ENCODE peak calls at places on chromosomes 12 and 14, in eight cellular contexts. Q is A549, L is OCI-LY7, P is IMR-90, Y is astrocyte, F is GM23248, T is fibroblast of lung, X is SK-N-SH. K is an unnamed sample.

GRCh38 chr12:120783197-120783596 is 57.6 kb downstream of the ACADS start:
- DNase-seq in F (peak; percentile 69), L (no peak), X (no peak), P (peak; percentile 87), T (peak; percentile 46), Y (peak; percentile 67), Q (no peak), K (no peak)

GRCh38 chr12:11711675-11712327 is 62.3 kb downstream of the ETV6 start:
- DNase-seq in Y (peak; percentile 51), P (peak; percentile 67), L (no peak), T (peak; percentile 41), Q (no peak), F (peak; percentile 79), X (no peak), K (no peak)

GRCh38 chr14:50045039-50045711 is 71.2 kb downstream of the VCPKMT start:
- DNase-seq in T (peak; percentile 88), X (peak; percentile 32), Q (peak; percentile 59), L (peak; percentile 77), F (peak; percentile 90), P (peak; percentile 88), Y (peak; percentile 81), K (peak; percentile 94)

GRCh38 chr12:56082967-56083366 is 3.0 kb downstream of the ERBB3 start:
- DNase-seq in F (no peak), P (no peak), T (no peak), Y (no peak), X (no peak), Q (no peak), L (no peak), K (peak; percentile 73)

GRCh38 chr12:10722905-10723866 is at the start of gene YBX3:
- DNase-seq in F (peak; percentile 89), L (peak; percentile 77), X (peak; percentile 14), P (peak; percentile 75), Q (peak; percentile 88), Y (peak; percentile 67), T (peak; percentile 88), K (peak; percentile 96)

GRCh38 chr14:25274529-25274928 is 224.6 kb upstream of the STXBP6 start:
- DNase-seq in X (no peak), Q (no peak), L (no peak), T (no peak), F (no peak), Y (no peak), P (no peak), K (no peak)

GRCh38 chr12:95882080-95882479 is 23.3 kb downstream of the SNRPF start:
- DNase-seq in Y (peak; percentile 42), F (peak; percentile 83), P (peak; percentile 34), T (no peak), X (no peak), Q (no peak), L (no peak), K (no peak)

GRCh38 chr12:109625131-109625559 is 51.6 kb downstream of the MVK start:
- DNase-seq in F (peak; percentile 80), Q (peak; percentile 64), P (peak; percentile 20), Y (peak; percentile 19), T (no peak), X (peak; percentile 85), L (no peak), K (peak; percentile 95)

GRCh38 chr12:34400423-34400881 is 378.2 kb downstream of the ALG10 start:
- DNase-seq in X (peak; percentile 1), F (no peak), Q (no peak), Y (no peak), T (no peak), L (no peak), P (no peak), K (peak; percentile 17)

GRCh38 chr12:46383654-46384450 is 11.3 kb upstream of the SLC38A2 start:
- DNase-seq in Q (peak; percentile 93), F (peak; percentile 96), P (peak; percentile 97), X (no peak), T (peak; percentile 98), Y (peak; percentile 90), L (peak; percentile 37), K (peak; percentile 79)

GRCh38 chr12:82407481-82407880 is 49.2 kb downstream of the METTL25 start:
- DNase-seq in T (no peak), L (no peak), Q (no peak), Y (no peak), X (no peak), F (no peak), P (no peak), K (no peak)

GRCh38 chr12:68264864-68265256 is 11.5 kb upstream of the IL22 start:
- DNase-seq in T (peak; percentile 53), Y (peak; percentile 84), X (no peak), F (peak; percentile 82), P (peak; percentile 84), Q (no peak), L (no peak), K (no peak)

GRCh38 chr12:76909290-76909689 is 30.5 kb upstream of the CSRP2 start:
- DNase-seq in L (no peak), T (peak; percentile 18), Y (no peak), Q (no peak), F (no peak), X (no peak), P (no peak), K (no peak)

GRCh38 chr14:70638416-70638815 is 3.3 kb upstream of the TTC9 start:
- DNase-seq in Q (no peak), X (no peak), F (no peak), L (no peak), T (no peak), Y (no peak), P (no peak), K (no peak)

GRCh38 chr14:101561145-101561896 is at the start of gene DIO3:
- DNase-seq in L (no peak), Q (no peak), P (no peak), T (peak; percentile 48), F (peak; percentile 13), Y (peak; percentile 11), X (peak; percentile 72), K (peak; percentile 87)

GRCh38 chr12:51505363-51505762 is 80.7 kb downstream of the SLC4A8 start:
- DNase-seq in Q (no peak), T (no peak), X (no peak), L (no peak), F (no peak), P (peak; percentile 10), Y (no peak), K (no peak)

GRCh38 chr14:65101631-65102440 is 481 bp downstream of the MAX start:
- DNase-seq in F (peak; percentile 41), P (no peak), X (peak; percentile 57), Q (no peak), L (peak; percentile 39), T (no peak), Y (no peak), K (no peak)

GRCh38 chr14:89058707-89059106 is 234.3 kb downstream of the TTC8 start:
- DNase-seq in X (no peak), Y (no peak), P (peak; percentile 4), Q (no peak), F (no peak), T (peak; percentile 1), L (no peak), K (no peak)

GRCh38 chr12:111766608-111767361 is at the start of gene ALDH2:
- DNase-seq in X (peak; percentile 99), F (peak; percentile 61), L (peak; percentile 69), Y (peak; percentile 25), P (peak; percentile 43), Q (peak; percentile 57), T (peak; percentile 61), K (peak; percentile 95)

GRCh38 chr14:34060747-34061050 is 109.8 kb upstream of the EGLN3 start:
- DNase-seq in Q (no peak), L (no peak), X (no peak), Y (no peak), F (no peak), T (no peak), P (no peak), K (no peak)

GRCh38 chr14:88614218-88614907 is 51.5 kb downstream of the ZC3H14 start:
- DNase-seq in F (peak; percentile 71), L (no peak), P (peak; percentile 81), Q (no peak), Y (peak; percentile 82), T (peak; percentile 77), X (no peak), K (no peak)

GRCh38 chr14:66979083-66979974 is 209.9 kb upstream of the GARIN2 start:
- DNase-seq in P (no peak), Q (no peak), T (no peak), X (no peak), F (no peak), Y (no peak), L (no peak), K (no peak)

GRCh38 chr12:81161680-81162079 is 83.8 kb downstream of the ACSS3 start:
- DNase-seq in Q (no peak), L (no peak), F (no peak), P (no peak), T (no peak), X (no peak), Y (no peak), K (no peak)

GRCh38 chr12:62873116-62873825 is 61.7 kb downstream of the PPM1H start:
- DNase-seq in Q (no peak), P (no peak), L (no peak), F (no peak), T (no peak), X (no peak), Y (no peak), K (no peak)
- H3K4me2 ChIP-seq in Q (no peak overlapping the region), P (no peak overlapping the region), L (no peak overlapping the region), F (no peak overlapping the region), T (no peak overlapping the region), X (no peak overlapping the region), Y (no peak overlapping the region), K (no peak overlapping the region)

GRCh38 chr12:132873724-132874123 is 13.7 kb downstream of the CHFR start:
- DNase-seq in X (no peak), Y (no peak), F (no peak), Q (no peak), L (no peak), T (no peak), P (no peak), K (peak; percentile 49)
- H3K4me2 ChIP-seq in X (no peak overlapping the region), Y (no peak overlapping the region), F (no peak overlapping the region), Q (no peak overlapping the region), L (no peak overlapping the region), T (no peak overlapping the region), P (no peak overlapping the region), K (no peak overlapping the region)

GRCh38 chr14:58072288-58073071 is 79.5 kb downstream of the ARMH4 start:
- DNase-seq in F (peak; percentile 78), T (peak; percentile 78), X (peak; percentile 46), P (peak; percentile 74), Y (peak; percentile 49), L (peak; percentile 57), Q (peak; percentile 72), K (peak; percentile 58)
- H3K4me2 ChIP-seq in F (peak overlapping the region; percentile 62), T (no peak overlapping the region), X (peak overlapping the region; percentile 65), P (no peak overlapping the region), Y (peak overlapping the region; percentile 50), L (no peak overlapping the region), Q (peak overlapping the region; percentile 92), K (peak overlapping the region; percentile 57)

GRCh38 chr12:4141344-4142270 is 132.0 kb upstream of the CCND2 start:
- DNase-seq in L (no peak), Y (no peak), T (no peak), F (no peak), Q (no peak), X (no peak), P (no peak), K (no peak)

GRCh38 chr12:4138051-4138450 is 135.5 kb upstream of the CCND2 start:
- DNase-seq in F (no peak), Y (no peak), P (no peak), Q (no peak), T (no peak), X (no peak), L (no peak), K (no peak)

GRCh38 chr12:4139191-4139590 is 134.4 kb upstream of the CCND2 start:
- DNase-seq in Q (no peak), F (no peak), L (no peak), Y (no peak), T (no peak), P (no peak), X (no peak), K (no peak)

GRCh38 chr12:4143909-4144308 is 129.7 kb upstream of the CCND2 start:
- DNase-seq in L (peak; percentile 58), F (no peak), X (no peak), Q (peak; percentile 43), T (no peak), P (no peak), Y (no peak), K (no peak)

GRCh38 chr12:4140607-4141301 is 132.8 kb upstream of the CCND2 start:
- DNase-seq in F (no peak), X (no peak), Q (no peak), L (no peak), T (no peak), P (no peak), Y (no peak), K (no peak)
- H3K4me2 ChIP-seq in F (no peak overlapping the region), X (no peak overlapping the region), Q (no peak overlapping the region), L (no peak overlapping the region), T (no peak overlapping the region), P (no peak overlapping the region), Y (no peak overlapping the region), K (no peak overlapping the region)

K was measured in osteoblast.